ENCODE peak calls at places on chromosomes 13 and 19, in seven cellular contexts. One of them, this sample, is unnamed.

GRCh38 chr13:27353166-27353583 is 71.2 kb upstream of the GTF3A start:
- DNase-seq in astrocyte: peak; percentile 69
- DNase-seq in left ventricle myocardium inferior: no peak
- DNase-seq in fibroblast of mammary gland: no peak
- DNase-seq in esophagus squamous epithelium: no peak
- DNase-seq in GM12865: peak; percentile 92
- DNase-seq in mucosa of descending colon: no peak
- DNase-seq in this sample: no peak

GRCh38 chr19:37077615-37077928 is 661 bp upstream of the ZNF420 start:
- DNase-seq in astrocyte: no peak
- DNase-seq in left ventricle myocardium inferior: no peak
- DNase-seq in fibroblast of mammary gland: peak; percentile 14
- DNase-seq in esophagus squamous epithelium: no peak
- DNase-seq in GM12865: no peak
- DNase-seq in mucosa of descending colon: no peak
- DNase-seq in this sample: no peak

GRCh38 chr13:45149964-45150363 is 29.7 kb downstream of the GTF2F2 start:
- DNase-seq in astrocyte: no peak
- DNase-seq in left ventricle myocardium inferior: no peak
- DNase-seq in fibroblast of mammary gland: no peak
- DNase-seq in esophagus squamous epithelium: no peak
- DNase-seq in GM12865: no peak
- DNase-seq in mucosa of descending colon: no peak
- DNase-seq in this sample: no peak

GRCh38 chr19:38057954-38058690 is 151.1 kb downstream of the SIPA1L3 start:
- DNase-seq in astrocyte: no peak
- DNase-seq in left ventricle myocardium inferior: no peak
- DNase-seq in fibroblast of mammary gland: no peak
- DNase-seq in esophagus squamous epithelium: no peak
- DNase-seq in GM12865: no peak
- DNase-seq in mucosa of descending colon: peak; percentile 84
- DNase-seq in this sample: no peak

GRCh38 chr13:99932912-99933311 is 38.7 kb downstream of the ZIC5 start:
- DNase-seq in astrocyte: no peak
- DNase-seq in left ventricle myocardium inferior: no peak
- DNase-seq in fibroblast of mammary gland: no peak
- DNase-seq in esophagus squamous epithelium: no peak
- DNase-seq in GM12865: no peak
- DNase-seq in mucosa of descending colon: no peak
- DNase-seq in this sample: no peak

GRCh38 chr13:49681837-49682236 is 9.4 kb downstream of the EBPL start:
- DNase-seq in astrocyte: peak; percentile 57
- DNase-seq in left ventricle myocardium inferior: no peak
- DNase-seq in fibroblast of mammary gland: peak; percentile 46
- DNase-seq in esophagus squamous epithelium: no peak
- DNase-seq in GM12865: no peak
- DNase-seq in mucosa of descending colon: no peak
- DNase-seq in this sample: no peak

GRCh38 chr19:16369664-16370576 is 45.3 kb downstream of the KLF2 start:
- DNase-seq in astrocyte: no peak
- DNase-seq in left ventricle myocardium inferior: no peak
- DNase-seq in fibroblast of mammary gland: no peak
- DNase-seq in esophagus squamous epithelium: no peak
- DNase-seq in GM12865: no peak
- DNase-seq in mucosa of descending colon: peak; percentile 60
- DNase-seq in this sample: no peak

GRCh38 chr19:35715981-35716734 is 1.6 kb upstream of the KMT2B start:
- DNase-seq in astrocyte: peak; percentile 30
- DNase-seq in left ventricle myocardium inferior: peak; percentile 70
- DNase-seq in fibroblast of mammary gland: no peak
- DNase-seq in esophagus squamous epithelium: no peak
- DNase-seq in GM12865: no peak
- DNase-seq in mucosa of descending colon: peak; percentile 82
- DNase-seq in this sample: no peak

GRCh38 chr13:102128216-102128800 is 273.5 kb downstream of the FGF14 start:
- DNase-seq in astrocyte: peak; percentile 82
- DNase-seq in left ventricle myocardium inferior: no peak
- DNase-seq in fibroblast of mammary gland: peak; percentile 95
- DNase-seq in esophagus squamous epithelium: no peak
- DNase-seq in GM12865: peak; percentile 23
- DNase-seq in mucosa of descending colon: no peak
- DNase-seq in this sample: peak; percentile 9

GRCh38 chr13:85666356-85666755 is 132.9 kb downstream of the SLITRK6 start:
- DNase-seq in astrocyte: no peak
- DNase-seq in left ventricle myocardium inferior: no peak
- DNase-seq in fibroblast of mammary gland: no peak
- DNase-seq in esophagus squamous epithelium: no peak
- DNase-seq in GM12865: no peak
- DNase-seq in mucosa of descending colon: no peak
- DNase-seq in this sample: no peak

GRCh38 chr13:44333950-44334675 is 39.5 kb upstream of the SERP2 start:
- DNase-seq in astrocyte: no peak
- DNase-seq in left ventricle myocardium inferior: no peak
- DNase-seq in fibroblast of mammary gland: no peak
- DNase-seq in esophagus squamous epithelium: no peak
- DNase-seq in GM12865: no peak
- DNase-seq in mucosa of descending colon: no peak
- DNase-seq in this sample: no peak

GRCh38 chr19:58450836-58451357 is 525 bp upstream of the ZNF324B start:
- DNase-seq in astrocyte: no peak
- DNase-seq in left ventricle myocardium inferior: no peak
- DNase-seq in fibroblast of mammary gland: no peak
- DNase-seq in esophagus squamous epithelium: no peak
- DNase-seq in GM12865: no peak
- DNase-seq in mucosa of descending colon: no peak
- DNase-seq in this sample: no peak

GRCh38 chr13:20995245-20995829 is 66.0 kb downstream of the LATS2 start:
- DNase-seq in astrocyte: no peak
- DNase-seq in left ventricle myocardium inferior: no peak
- DNase-seq in fibroblast of mammary gland: no peak
- DNase-seq in esophagus squamous epithelium: no peak
- DNase-seq in GM12865: no peak
- DNase-seq in mucosa of descending colon: no peak
- DNase-seq in this sample: no peak

GRCh38 chr19:51339687-51340656 is 2.0 kb downstream of the VSIG10L start:
- DNase-seq in astrocyte: peak; percentile 86
- DNase-seq in left ventricle myocardium inferior: peak; percentile 98
- DNase-seq in fibroblast of mammary gland: peak; percentile 93
- DNase-seq in esophagus squamous epithelium: peak; percentile 91
- DNase-seq in GM12865: peak; percentile 98
- DNase-seq in mucosa of descending colon: peak; percentile 99
- DNase-seq in this sample: peak; percentile 78

DNA sequence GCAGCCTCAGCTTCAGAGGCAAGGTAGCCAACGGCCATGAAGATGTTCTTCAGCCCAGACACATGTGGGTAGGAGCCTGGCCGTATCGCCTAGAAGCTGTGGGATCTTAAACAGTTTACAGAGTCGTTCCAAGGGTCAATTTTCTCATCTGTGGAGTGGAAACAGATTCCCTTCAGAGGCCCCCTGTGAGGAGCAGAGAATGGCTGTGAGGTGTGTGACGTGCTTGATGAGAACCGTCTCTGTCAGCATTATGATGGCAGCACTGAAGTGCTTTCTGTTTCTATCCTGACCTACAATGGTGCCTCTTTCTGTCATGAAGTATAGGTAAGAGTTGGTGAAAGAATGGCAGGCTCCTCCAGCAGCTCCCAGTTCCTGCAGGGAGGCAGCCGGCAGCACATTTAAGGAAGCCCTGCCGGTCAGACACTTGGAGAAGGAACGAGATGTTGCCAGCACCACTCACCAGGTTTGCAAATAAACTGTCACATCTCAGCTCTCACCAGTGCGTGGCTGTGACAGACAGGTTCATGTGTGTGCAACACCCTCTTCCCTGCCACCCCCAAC is 277.3 kb downstream of the FOXO1 start:
- DNase-seq in astrocyte: no peak
- DNase-seq in left ventricle myocardium inferior: no peak
- DNase-seq in fibroblast of mammary gland: no peak
- DNase-seq in esophagus squamous epithelium: no peak
- DNase-seq in GM12865: peak; percentile 64
- DNase-seq in mucosa of descending colon: no peak
- DNase-seq in this sample: no peak
- H3K4me3 ChIP-seq in astrocyte: no peak overlapping the region
- H3K4me3 ChIP-seq in left ventricle myocardium inferior: no peak overlapping the region
- H3K4me3 ChIP-seq in fibroblast of mammary gland: no peak overlapping the region
- H3K4me3 ChIP-seq in esophagus squamous epithelium: no peak overlapping the region
- H3K4me3 ChIP-seq in GM12865: peak overlapping the region; percentile 67
- H3K4me3 ChIP-seq in mucosa of descending colon: no peak overlapping the region
- H3K4me3 ChIP-seq in this sample: no peak overlapping the region

DNA sequence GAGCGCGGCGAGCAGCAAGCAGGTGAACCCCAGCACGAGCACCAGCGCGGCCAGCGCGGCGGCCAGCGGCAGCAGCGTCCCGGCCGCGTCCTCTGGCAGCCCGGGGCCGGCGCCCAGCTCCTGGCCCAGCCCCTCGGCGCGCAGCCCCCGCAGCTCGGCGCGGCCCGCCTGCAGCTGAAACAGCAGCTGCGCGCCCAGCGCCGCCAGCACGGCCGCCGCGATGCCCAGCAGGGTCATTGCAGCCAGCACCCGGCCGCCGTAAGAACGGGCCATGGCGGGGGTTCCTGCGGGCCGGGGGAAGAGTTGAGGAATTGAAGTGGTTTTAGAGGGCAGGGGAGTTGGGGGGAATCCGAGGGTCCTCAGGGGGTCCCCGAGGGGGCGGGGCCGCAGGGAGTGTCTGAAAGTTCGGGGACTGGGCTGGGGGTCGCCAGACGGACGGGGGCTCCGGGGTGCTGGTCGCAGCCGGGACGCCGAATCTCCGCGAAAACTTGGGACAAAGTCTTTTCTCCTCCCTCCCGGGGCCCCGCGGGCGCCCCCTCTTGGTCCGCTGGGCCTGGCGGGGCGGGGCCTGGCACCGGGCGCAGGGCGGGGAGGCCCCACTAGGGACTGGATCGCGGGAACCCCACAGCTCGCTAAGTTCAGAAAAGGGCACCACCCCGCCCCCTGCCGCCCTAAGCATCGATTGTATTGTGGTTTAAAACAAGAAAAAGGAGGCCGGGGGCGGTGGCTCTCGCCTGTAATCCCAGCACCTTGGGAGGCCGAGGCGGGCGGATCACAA is at the start of gene TMEM221:
- DNase-seq in astrocyte: no peak
- DNase-seq in left ventricle myocardium inferior: peak; percentile 47
- DNase-seq in fibroblast of mammary gland: no peak
- DNase-seq in esophagus squamous epithelium: no peak
- DNase-seq in GM12865: peak; percentile 41
- DNase-seq in mucosa of descending colon: peak; percentile 61
- DNase-seq in this sample: no peak
- TF ChIP-seq CTCF in astrocyte: no peak
- TF ChIP-seq CTCF in left ventricle myocardium inferior: peak; percentile 66
- TF ChIP-seq CTCF in fibroblast of mammary gland: peak; percentile 35
- TF ChIP-seq CTCF in esophagus squamous epithelium: no peak
- TF ChIP-seq CTCF in GM12865: peak; percentile 41
- TF ChIP-seq CTCF in mucosa of descending colon: peak; percentile 22
- TF ChIP-seq CTCF in this sample: peak; percentile 62

GRCh38 chr19:44764975-44765948 is 12.4 kb upstream of the CBLC start:
- DNase-seq in astrocyte: no peak
- DNase-seq in left ventricle myocardium inferior: no peak
- DNase-seq in fibroblast of mammary gland: peak; percentile 43
- DNase-seq in esophagus squamous epithelium: no peak
- DNase-seq in GM12865: no peak
- DNase-seq in mucosa of descending colon: peak; percentile 86
- DNase-seq in this sample: no peak
- H3K4me3 ChIP-seq in astrocyte: no peak overlapping the region
- H3K4me3 ChIP-seq in left ventricle myocardium inferior: no peak overlapping the region
- H3K4me3 ChIP-seq in fibroblast of mammary gland: no peak overlapping the region
- H3K4me3 ChIP-seq in esophagus squamous epithelium: no peak overlapping the region
- H3K4me3 ChIP-seq in GM12865: no peak overlapping the region
- H3K4me3 ChIP-seq in mucosa of descending colon: no peak overlapping the region
- H3K4me3 ChIP-seq in this sample: no peak overlapping the region

DNA sequence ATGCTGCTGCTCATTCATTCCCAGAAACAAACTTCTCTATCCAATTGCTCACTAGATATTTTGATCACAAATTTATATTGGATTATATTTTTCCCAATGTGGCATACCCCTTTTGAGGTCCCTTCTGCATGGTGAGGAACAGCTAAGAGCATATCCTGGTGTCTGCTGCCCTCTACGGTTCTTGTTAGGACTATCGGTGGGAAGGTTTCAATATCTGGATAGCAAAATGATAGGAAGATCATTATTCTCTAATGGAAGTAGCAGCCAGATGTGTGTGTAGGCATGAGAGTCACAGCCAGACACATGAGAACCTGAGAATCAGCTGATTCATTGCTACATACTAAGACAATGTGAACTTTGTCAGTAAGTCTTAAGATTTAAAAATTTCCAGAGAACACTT is 1422.4 kb upstream of the MIR17HG start:
- DNase-seq in astrocyte: peak; percentile 14
- DNase-seq in left ventricle myocardium inferior: no peak
- DNase-seq in fibroblast of mammary gland: peak; percentile 37
- DNase-seq in esophagus squamous epithelium: no peak
- DNase-seq in GM12865: peak; percentile 3
- DNase-seq in mucosa of descending colon: no peak
- DNase-seq in this sample: no peak
- TF ChIP-seq CTCF in astrocyte: peak; percentile 45
- TF ChIP-seq CTCF in left ventricle myocardium inferior: peak; percentile 31
- TF ChIP-seq CTCF in fibroblast of mammary gland: peak; percentile 38
- TF ChIP-seq CTCF in esophagus squamous epithelium: no peak
- TF ChIP-seq CTCF in GM12865: peak; percentile 30
- TF ChIP-seq CTCF in mucosa of descending colon: no peak
- TF ChIP-seq CTCF in this sample: no peak